ENCODE peak calls at places on chromosomes 16 and 17, in eight cellular contexts. One of them, this sample, is unnamed.
A peak's percentile ranks its signal among the peaks of the same experiment; 100 is the strongest.

GRCh38 chr16:47574091-47575054 is 113.2 kb downstream of the PHKB start:
- DNase-seq in CD8-positive, alpha-beta T cell: no peak
- DNase-seq in tibial artery: no peak
- DNase-seq in upper lobe of right lung: no peak
- DNase-seq in right cardiac atrium: no peak
- DNase-seq in foreskin fibroblast: peak; percentile 37
- DNase-seq in aorta: no peak
- DNase-seq in cardiac muscle cell: no peak
- DNase-seq in this sample: no peak

GRCh38 chr16:88857728-88858339 is 907 bp downstream of the TRAPPC2L start:
- DNase-seq in CD8-positive, alpha-beta T cell: peak; percentile 77
- DNase-seq in tibial artery: peak; percentile 78
- DNase-seq in upper lobe of right lung: peak; percentile 91
- DNase-seq in right cardiac atrium: peak; percentile 80
- DNase-seq in foreskin fibroblast: peak; percentile 93
- DNase-seq in aorta: peak; percentile 90
- DNase-seq in cardiac muscle cell: peak; percentile 84
- DNase-seq in this sample: peak; percentile 90

GRCh38 chr16:87278191-87279093 is 38.8 kb downstream of the C16orf95 start:
- DNase-seq in CD8-positive, alpha-beta T cell: peak; percentile 28
- DNase-seq in tibial artery: peak; percentile 76
- DNase-seq in upper lobe of right lung: peak; percentile 86
- DNase-seq in right cardiac atrium: peak; percentile 73
- DNase-seq in foreskin fibroblast: peak; percentile 92
- DNase-seq in aorta: peak; percentile 94
- DNase-seq in cardiac muscle cell: peak; percentile 86
- DNase-seq in this sample: peak; percentile 90

GRCh38 chr17:78130439-78131101 is at the start of gene TMC8:
- DNase-seq in CD8-positive, alpha-beta T cell: peak; percentile 86
- DNase-seq in tibial artery: peak; percentile 52
- DNase-seq in upper lobe of right lung: peak; percentile 76
- DNase-seq in right cardiac atrium: no peak
- DNase-seq in foreskin fibroblast: no peak
- DNase-seq in aorta: no peak
- DNase-seq in cardiac muscle cell: no peak
- DNase-seq in this sample: peak; percentile 80

GRCh38 chr16:51839697-51840462 is 688.8 kb upstream of the SALL1 start:
- DNase-seq in CD8-positive, alpha-beta T cell: no peak
- DNase-seq in tibial artery: no peak
- DNase-seq in upper lobe of right lung: no peak
- DNase-seq in right cardiac atrium: no peak
- DNase-seq in foreskin fibroblast: peak; percentile 25
- DNase-seq in aorta: no peak
- DNase-seq in cardiac muscle cell: no peak
- DNase-seq in this sample: no peak

GRCh38 chr16:89749637-89750036 is 28.3 kb downstream of the ZNF276 start:
- DNase-seq in CD8-positive, alpha-beta T cell: no peak
- DNase-seq in tibial artery: peak; percentile 53
- DNase-seq in upper lobe of right lung: peak; percentile 74
- DNase-seq in right cardiac atrium: peak; percentile 32
- DNase-seq in foreskin fibroblast: no peak
- DNase-seq in aorta: no peak
- DNase-seq in cardiac muscle cell: peak; percentile 9
- DNase-seq in this sample: peak; percentile 84

GRCh38 chr17:8038954-8039610 is at the start of gene ALOX15B:
- DNase-seq in CD8-positive, alpha-beta T cell: no peak
- DNase-seq in tibial artery: no peak
- DNase-seq in upper lobe of right lung: peak; percentile 92
- DNase-seq in right cardiac atrium: no peak
- DNase-seq in foreskin fibroblast: peak; percentile 27
- DNase-seq in aorta: peak; percentile 72
- DNase-seq in cardiac muscle cell: no peak
- DNase-seq in this sample: no peak

GRCh38 chr17:54996441-54996840 is 27.9 kb downstream of the STXBP4 start:
- DNase-seq in CD8-positive, alpha-beta T cell: no peak
- DNase-seq in tibial artery: no peak
- DNase-seq in upper lobe of right lung: no peak
- DNase-seq in right cardiac atrium: no peak
- DNase-seq in foreskin fibroblast: no peak
- DNase-seq in aorta: no peak
- DNase-seq in cardiac muscle cell: no peak
- DNase-seq in this sample: no peak

GRCh38 chr16:75320435-75320834 is 69.0 kb upstream of the BCAR1 start:
- DNase-seq in CD8-positive, alpha-beta T cell: no peak
- DNase-seq in tibial artery: no peak
- DNase-seq in upper lobe of right lung: no peak
- DNase-seq in right cardiac atrium: no peak
- DNase-seq in foreskin fibroblast: no peak
- DNase-seq in aorta: no peak
- DNase-seq in cardiac muscle cell: peak; percentile 71
- DNase-seq in this sample: no peak

GRCh38 chr17:14886200-14886739 is 378.9 kb downstream of the PMP22 start:
- DNase-seq in CD8-positive, alpha-beta T cell: no peak
- DNase-seq in tibial artery: no peak
- DNase-seq in upper lobe of right lung: no peak
- DNase-seq in right cardiac atrium: no peak
- DNase-seq in foreskin fibroblast: peak; percentile 34
- DNase-seq in aorta: no peak
- DNase-seq in cardiac muscle cell: peak; percentile 1
- DNase-seq in this sample: no peak

GRCh38 chr17:17067277-17067676 is 25.0 kb downstream of the MPRIP start:
- DNase-seq in CD8-positive, alpha-beta T cell: no peak
- DNase-seq in tibial artery: peak; percentile 0
- DNase-seq in upper lobe of right lung: peak; percentile 11
- DNase-seq in right cardiac atrium: no peak
- DNase-seq in foreskin fibroblast: no peak
- DNase-seq in aorta: no peak
- DNase-seq in cardiac muscle cell: no peak
- DNase-seq in this sample: no peak

GRCh38 chr17:40616592-40616991 is 31.0 kb downstream of the SMARCE1 start:
- DNase-seq in CD8-positive, alpha-beta T cell: no peak
- DNase-seq in tibial artery: no peak
- DNase-seq in upper lobe of right lung: no peak
- DNase-seq in right cardiac atrium: no peak
- DNase-seq in foreskin fibroblast: no peak
- DNase-seq in aorta: no peak
- DNase-seq in cardiac muscle cell: no peak
- DNase-seq in this sample: no peak

GRCh38 chr16:83113317-83113716 is 486.5 kb downstream of the CDH13 start:
- DNase-seq in CD8-positive, alpha-beta T cell: no peak
- DNase-seq in tibial artery: no peak
- DNase-seq in upper lobe of right lung: no peak
- DNase-seq in right cardiac atrium: peak; percentile 24
- DNase-seq in foreskin fibroblast: peak; percentile 45
- DNase-seq in aorta: no peak
- DNase-seq in cardiac muscle cell: peak; percentile 35
- DNase-seq in this sample: no peak

GRCh38 chr17:2634361-2634960 is 41.0 kb downstream of the PAFAH1B1 start:
- DNase-seq in CD8-positive, alpha-beta T cell: no peak
- DNase-seq in tibial artery: no peak
- DNase-seq in upper lobe of right lung: no peak
- DNase-seq in right cardiac atrium: no peak
- DNase-seq in foreskin fibroblast: no peak
- DNase-seq in aorta: no peak
- DNase-seq in cardiac muscle cell: no peak
- DNase-seq in this sample: no peak

GRCh38 chr17:70629902-70630301 is 460.6 kb downstream of the KCNJ2 start:
- DNase-seq in CD8-positive, alpha-beta T cell: no peak
- DNase-seq in tibial artery: no peak
- DNase-seq in upper lobe of right lung: no peak
- DNase-seq in right cardiac atrium: no peak
- DNase-seq in foreskin fibroblast: peak; percentile 37
- DNase-seq in aorta: no peak
- DNase-seq in cardiac muscle cell: no peak
- DNase-seq in this sample: no peak

GRCh38 chr17:81470944-81471803 is 41.4 kb downstream of the ACTG1 start:
- DNase-seq in CD8-positive, alpha-beta T cell: no peak
- DNase-seq in tibial artery: no peak
- DNase-seq in upper lobe of right lung: no peak
- DNase-seq in right cardiac atrium: no peak
- DNase-seq in foreskin fibroblast: peak; percentile 61
- DNase-seq in aorta: no peak
- DNase-seq in cardiac muscle cell: no peak
- DNase-seq in this sample: no peak
- H3K4me3 ChIP-seq in CD8-positive, alpha-beta T cell: no peak overlapping the region
- H3K4me3 ChIP-seq in tibial artery: peak overlapping the region; percentile 39
- H3K4me3 ChIP-seq in upper lobe of right lung: no peak overlapping the region
- H3K4me3 ChIP-seq in right cardiac atrium: no peak overlapping the region
- H3K4me3 ChIP-seq in foreskin fibroblast: no peak overlapping the region
- H3K4me3 ChIP-seq in aorta: no peak overlapping the region
- H3K4me3 ChIP-seq in cardiac muscle cell: no peak overlapping the region
- H3K4me3 ChIP-seq in this sample: no peak overlapping the region

GRCh38 chr16:3377917-3378316 is 22.2 kb downstream of the OR2C1 start:
- DNase-seq in CD8-positive, alpha-beta T cell: no peak
- DNase-seq in tibial artery: no peak
- DNase-seq in upper lobe of right lung: no peak
- DNase-seq in right cardiac atrium: no peak
- DNase-seq in foreskin fibroblast: no peak
- DNase-seq in aorta: no peak
- DNase-seq in cardiac muscle cell: no peak
- DNase-seq in this sample: no peak

GRCh38 chr16:3388325-3388724 is 12.5 kb downstream of the ZSCAN32 start:
- DNase-seq in CD8-positive, alpha-beta T cell: no peak
- DNase-seq in tibial artery: no peak
- DNase-seq in upper lobe of right lung: no peak
- DNase-seq in right cardiac atrium: no peak
- DNase-seq in foreskin fibroblast: no peak
- DNase-seq in aorta: no peak
- DNase-seq in cardiac muscle cell: no peak
- DNase-seq in this sample: no peak

GRCh38 chr16:3383045-3383448 is 17.8 kb downstream of the ZSCAN32 start:
- DNase-seq in CD8-positive, alpha-beta T cell: no peak
- DNase-seq in tibial artery: no peak
- DNase-seq in upper lobe of right lung: no peak
- DNase-seq in right cardiac atrium: no peak
- DNase-seq in foreskin fibroblast: no peak
- DNase-seq in aorta: no peak
- DNase-seq in cardiac muscle cell: no peak
- DNase-seq in this sample: no peak
- H3K4me3 ChIP-seq in CD8-positive, alpha-beta T cell: peak overlapping the region; percentile 3
- H3K4me3 ChIP-seq in tibial artery: no peak overlapping the region
- H3K4me3 ChIP-seq in upper lobe of right lung: no peak overlapping the region
- H3K4me3 ChIP-seq in right cardiac atrium: no peak overlapping the region
- H3K4me3 ChIP-seq in foreskin fibroblast: no peak overlapping the region
- H3K4me3 ChIP-seq in aorta: no peak overlapping the region
- H3K4me3 ChIP-seq in cardiac muscle cell: no peak overlapping the region
- H3K4me3 ChIP-seq in this sample: peak overlapping the region; percentile 15

DNA sequence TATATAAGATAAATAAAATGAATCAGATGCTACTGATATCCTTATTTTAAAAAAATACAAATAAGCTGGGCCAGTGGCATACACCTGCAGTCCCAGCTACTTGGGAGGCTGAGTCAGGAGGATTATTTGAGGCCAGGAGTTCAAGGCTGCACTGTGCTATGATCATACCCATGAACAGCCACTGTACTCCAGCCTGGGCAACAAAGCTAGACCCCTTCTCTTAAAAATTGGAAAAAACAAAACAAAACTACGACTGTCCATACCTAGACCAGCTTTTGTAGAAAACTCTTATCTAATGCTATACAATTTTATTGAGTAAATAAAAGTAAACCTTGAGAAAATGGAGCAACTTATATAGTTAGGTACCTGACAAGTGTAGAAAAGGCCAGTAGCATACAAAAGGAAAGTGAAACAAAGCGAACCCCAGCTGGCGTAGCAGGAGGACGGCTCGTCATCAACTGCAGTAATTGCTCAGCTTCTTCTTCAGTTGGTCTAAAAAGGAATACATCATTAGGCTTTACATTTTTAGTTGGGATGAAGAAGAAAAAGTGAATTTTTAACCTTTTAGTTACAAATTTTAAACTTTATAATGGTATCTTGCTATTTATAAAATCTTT is 23.6 kb downstream of the INTS2 start:
- DNase-seq in CD8-positive, alpha-beta T cell: peak; percentile 15
- DNase-seq in tibial artery: no peak
- DNase-seq in upper lobe of right lung: no peak
- DNase-seq in right cardiac atrium: no peak
- DNase-seq in foreskin fibroblast: no peak
- DNase-seq in aorta: no peak
- DNase-seq in cardiac muscle cell: no peak
- DNase-seq in this sample: no peak
- H3K4me3 ChIP-seq in CD8-positive, alpha-beta T cell: no peak overlapping the region
- H3K4me3 ChIP-seq in tibial artery: no peak overlapping the region
- H3K4me3 ChIP-seq in upper lobe of right lung: no peak overlapping the region
- H3K4me3 ChIP-seq in right cardiac atrium: no peak overlapping the region
- H3K4me3 ChIP-seq in foreskin fibroblast: no peak overlapping the region
- H3K4me3 ChIP-seq in aorta: no peak overlapping the region
- H3K4me3 ChIP-seq in cardiac muscle cell: no peak overlapping the region
- H3K4me3 ChIP-seq in this sample: no peak overlapping the region

GRCh38 chr17:66302761-66303626 is 581 bp downstream of the PRKCA start:
- DNase-seq in CD8-positive, alpha-beta T cell: peak; percentile 62
- DNase-seq in tibial artery: peak; percentile 36
- DNase-seq in upper lobe of right lung: peak; percentile 83
- DNase-seq in right cardiac atrium: peak; percentile 51
- DNase-seq in foreskin fibroblast: peak; percentile 74
- DNase-seq in aorta: peak; percentile 84
- DNase-seq in cardiac muscle cell: peak; percentile 73
- DNase-seq in this sample: peak; percentile 87

GRCh38 chr17:66299721-66300120 is 2.7 kb upstream of the PRKCA start:
- DNase-seq in CD8-positive, alpha-beta T cell: no peak
- DNase-seq in tibial artery: no peak
- DNase-seq in upper lobe of right lung: no peak
- DNase-seq in right cardiac atrium: no peak
- DNase-seq in foreskin fibroblast: peak; percentile 45
- DNase-seq in aorta: no peak
- DNase-seq in cardiac muscle cell: no peak
- DNase-seq in this sample: no peak

GRCh38 chr17:66301864-66302741 is at the start of gene PRKCA:
- DNase-seq in CD8-positive, alpha-beta T cell: peak; percentile 66
- DNase-seq in tibial artery: peak; percentile 51
- DNase-seq in upper lobe of right lung: peak; percentile 91
- DNase-seq in right cardiac atrium: peak; percentile 82
- DNase-seq in foreskin fibroblast: peak; percentile 91
- DNase-seq in aorta: peak; percentile 90
- DNase-seq in cardiac muscle cell: peak; percentile 87
- DNase-seq in this sample: peak; percentile 92

GRCh38 chr17:66301418-66301863 is 972 bp upstream of the PRKCA start:
- DNase-seq in CD8-positive, alpha-beta T cell: no peak
- DNase-seq in tibial artery: no peak
- DNase-seq in upper lobe of right lung: no peak
- DNase-seq in right cardiac atrium: no peak
- DNase-seq in foreskin fibroblast: no peak
- DNase-seq in aorta: no peak
- DNase-seq in cardiac muscle cell: peak; percentile 1
- DNase-seq in this sample: no peak

GRCh38 chr17:66300956-66301355 is 1.5 kb upstream of the PRKCA start:
- DNase-seq in CD8-positive, alpha-beta T cell: no peak
- DNase-seq in tibial artery: no peak
- DNase-seq in upper lobe of right lung: no peak
- DNase-seq in right cardiac atrium: no peak
- DNase-seq in foreskin fibroblast: peak; percentile 60
- DNase-seq in aorta: no peak
- DNase-seq in cardiac muscle cell: no peak
- DNase-seq in this sample: no peak
- H3K4me3 ChIP-seq in CD8-positive, alpha-beta T cell: no peak overlapping the region
- H3K4me3 ChIP-seq in tibial artery: no peak overlapping the region
- H3K4me3 ChIP-seq in upper lobe of right lung: no peak overlapping the region
- H3K4me3 ChIP-seq in right cardiac atrium: no peak overlapping the region
- H3K4me3 ChIP-seq in foreskin fibroblast: no peak overlapping the region
- H3K4me3 ChIP-seq in aorta: no peak overlapping the region
- H3K4me3 ChIP-seq in cardiac muscle cell: no peak overlapping the region
- H3K4me3 ChIP-seq in this sample: no peak overlapping the region

GRCh38 chr17:46020998-46021397 is 21.9 kb downstream of the STH start:
- DNase-seq in CD8-positive, alpha-beta T cell: no peak
- DNase-seq in tibial artery: no peak
- DNase-seq in upper lobe of right lung: no peak
- DNase-seq in right cardiac atrium: no peak
- DNase-seq in foreskin fibroblast: no peak
- DNase-seq in aorta: no peak
- DNase-seq in cardiac muscle cell: no peak
- DNase-seq in this sample: peak; percentile 64
- H3K4me3 ChIP-seq in CD8-positive, alpha-beta T cell: no peak overlapping the region
- H3K4me3 ChIP-seq in tibial artery: no peak overlapping the region
- H3K4me3 ChIP-seq in upper lobe of right lung: no peak overlapping the region
- H3K4me3 ChIP-seq in right cardiac atrium: no peak overlapping the region
- H3K4me3 ChIP-seq in foreskin fibroblast: no peak overlapping the region
- H3K4me3 ChIP-seq in aorta: no peak overlapping the region
- H3K4me3 ChIP-seq in cardiac muscle cell: no peak overlapping the region
- H3K4me3 ChIP-seq in this sample: no peak overlapping the region

This sample was measured in kidney.